ENCODE peak calls at places on chromosome 5, in seven cellular contexts. P is HFF-Myc, O is cortex of kidney, U is NCI-H2029, W is HuH-7.5, I is amniotic epithelial cell, G is GM06990. M is an unnamed sample.

GRCh38 chr5:139251695-139252288 is 41.7 kb upstream of the MATR3 start:
- DNase-seq in P (no peak), O (no peak), U (no peak), W (no peak), I (no peak), G (no peak), M (no peak)

GRCh38 chr5:80238778-80239679 is 16.8 kb downstream of the SERINC5 start:
- DNase-seq in P (no peak), O (no peak), U (peak; percentile 52), W (no peak), I (peak; percentile 19), G (no peak), M (peak; percentile 11)

GRCh38 chr5:139863855-139864558 is 68.4 kb downstream of the PSD2 start:
- DNase-seq in P (no peak), O (no peak), U (peak; percentile 50), W (peak; percentile 73), I (peak; percentile 24), G (peak; percentile 27), M (peak; percentile 78)

GRCh38 chr5:175693746-175694145 is 35.9 kb downstream of the HRH2 start:
- DNase-seq in P (no peak), O (no peak), U (no peak), W (no peak), I (no peak), G (no peak), M (no peak)

GRCh38 chr5:67648201-67648671 is 451.6 kb upstream of the CD180 start:
- DNase-seq in P (peak; percentile 69), O (no peak), U (peak; percentile 89), W (no peak), I (no peak), G (no peak), M (no peak)

GRCh38 chr5:157387683-157388093 is 72.3 kb upstream of the NIPAL4 start:
- DNase-seq in P (peak; percentile 89), O (no peak), U (no peak), W (no peak), I (peak; percentile 78), G (no peak), M (no peak)

GRCh38 chr5:177131711-177132503 is 1.7 kb upstream of the NSD1 start:
- DNase-seq in P (no peak), O (no peak), U (no peak), W (no peak), I (no peak), G (no peak), M (peak; percentile 11)

GRCh38 chr5:173884402-173885053 is 3.6 kb upstream of the CPEB4 start:
- DNase-seq in P (no peak), O (no peak), U (no peak), W (no peak), I (no peak), G (peak; percentile 61), M (no peak)

GRCh38 chr5:115543365-115543700 is 1.2 kb downstream of the FEM1C start:
- DNase-seq in P (no peak), O (no peak), U (no peak), W (no peak), I (no peak), G (no peak), M (no peak)

GRCh38 chr5:60196382-60197113 is 303.0 kb upstream of the PDE4D start:
- DNase-seq in P (peak; percentile 94), O (no peak), U (no peak), W (no peak), I (peak; percentile 96), G (no peak), M (no peak)

GRCh38 chr5:173917788-173918786 is 29.9 kb downstream of the CPEB4 start:
- DNase-seq in P (peak; percentile 77), O (no peak), U (peak; percentile 80), W (no peak), I (peak; percentile 76), G (peak; percentile 82), M (peak; percentile 85)

GRCh38 chr5:51286046-51286445 is 97.2 kb upstream of the ISL1 start:
- DNase-seq in P (no peak), O (no peak), U (no peak), W (no peak), I (no peak), G (no peak), M (no peak)

GRCh38 chr5:159033351-159033657 is 66.4 kb downstream of the EBF1 start:
- DNase-seq in P (no peak), O (no peak), U (no peak), W (no peak), I (no peak), G (no peak), M (no peak)

GRCh38 chr5:150400020-150400326 is 12.7 kb downstream of the CD74 start:
- DNase-seq in P (no peak), O (no peak), U (no peak), W (no peak), I (no peak), G (no peak), M (no peak)

GRCh38 chr5:96434201-96434645 is 1.2 kb upstream of the PCSK1 start:
- DNase-seq in P (peak; percentile 50), O (no peak), U (peak; percentile 96), W (peak; percentile 59), I (peak; percentile 74), G (peak; percentile 9), M (peak; percentile 80)

GRCh38 chr5:72183231-72183630 is 76.0 kb downstream of the MAP1B start:
- DNase-seq in P (no peak), O (no peak), U (no peak), W (no peak), I (no peak), G (no peak), M (no peak)

GRCh38 chr5:107772418-107773310 is 101.9 kb upstream of the EFNA5 start:
- DNase-seq in P (no peak), O (no peak), U (no peak), W (no peak), I (no peak), G (no peak), M (no peak)

GRCh38 chr5:151205411-151205810 is 18.5 kb downstream of the CCDC69 start:
- DNase-seq in P (no peak), O (no peak), U (no peak), W (no peak), I (no peak), G (no peak), M (no peak)

GRCh38 chr5:1820381-1820780 is 19.2 kb downstream of the NDUFS6 start:
- DNase-seq in P (no peak), O (no peak), U (no peak), W (no peak), I (no peak), G (no peak), M (no peak)

GRCh38 chr5:1789838-1790462 is 9.7 kb downstream of the MRPL36 start:
- DNase-seq in P (no peak), O (no peak), U (no peak), W (no peak), I (peak; percentile 72), G (no peak), M (no peak)

GRCh38 chr5:106876665-106877194 is 794.0 kb downstream of the EFNA5 start:
- DNase-seq in P (no peak), O (no peak), U (peak; percentile 5), W (no peak), I (peak; percentile 32), G (no peak), M (peak; percentile 7)

GRCh38 chr5:9239071-9239470 is 306.8 kb downstream of the SEMA5A start:
- DNase-seq in P (no peak), O (no peak), U (no peak), W (no peak), I (peak; percentile 82), G (no peak), M (peak; percentile 62)

GRCh38 chr5:154236-154635 is 37.1 kb upstream of the LRRC14B start:
- DNase-seq in P (no peak), O (no peak), U (no peak), W (no peak), I (no peak), G (no peak), M (no peak)

GRCh38 chr5:135319458-135319857 is 79.6 kb downstream of the MACROH2A1 start:
- DNase-seq in P (no peak), O (no peak), U (no peak), W (no peak), I (no peak), G (no peak), M (no peak)

GRCh38 chr5:116858705-116859333 is 284.2 kb upstream of the SEMA6A start:
- DNase-seq in P (no peak), O (no peak), U (no peak), W (no peak), I (no peak), G (no peak), M (no peak)

GRCh38 chr5:133330956-133331355 is 279.1 kb downstream of the HSPA4 start:
- DNase-seq in P (no peak), O (no peak), U (no peak), W (no peak), I (no peak), G (no peak), M (no peak)

GRCh38 chr5:82106207-82106606 is 134.4 kb downstream of the ATG10 start:
- DNase-seq in P (no peak), O (no peak), U (no peak), W (no peak), I (no peak), G (no peak), M (peak; percentile 72)

GRCh38 chr5:74877624-74878304 is 11.6 kb upstream of the FAM169A start:
- DNase-seq in P (no peak), O (no peak), U (no peak), W (no peak), I (no peak), G (no peak), M (no peak)

GRCh38 chr5:180340856-180341255 is 12.3 kb downstream of the GFPT2 start:
- DNase-seq in P (no peak), O (no peak), U (no peak), W (no peak), I (no peak), G (no peak), M (no peak)